ENCODE peak calls at places on chromosomes 16 and 17, in four cellular contexts. I, J, L and T are unnamed samples.
A peak's percentile ranks its signal among the peaks of the same experiment; 100 is the strongest.

GRCh38 chr17:65774787-65775186 is 213.3 kb upstream of the AXIN2 start:
- DNase-seq in I (no peak), L (no peak), J (no peak), T (no peak)

GRCh38 chr16:68311316-68311620 is 449 bp downstream of the PRMT7 start:
- DNase-seq in J (peak; percentile 73), I (no peak), L (no peak), T (no peak)

GRCh38 chr16:5768445-5768844 is 670.9 kb upstream of the EEF2KMT start:
- DNase-seq in L (no peak), J (no peak), I (no peak), T (no peak)

GRCh38 chr17:82281502-82282238 is 8.2 kb upstream of the CSNK1D start:
- DNase-seq in J (no peak), I (no peak), L (no peak), T (no peak)

GRCh38 chr17:63954402-63955063 is 18.2 kb downstream of the SCN4A start:
- DNase-seq in I (peak; percentile 23), J (no peak), L (no peak), T (no peak)

GRCh38 chr17:39834017-39834416 is 30.1 kb downstream of the IKZF3 start:
- DNase-seq in L (no peak), I (no peak), J (no peak), T (no peak)

GRCh38 chr17:30291571-30292489 is at the start of gene BLMH:
- DNase-seq in L (peak; percentile 82), J (peak; percentile 82), I (peak; percentile 64), T (peak; percentile 73)

GRCh38 chr17:79732804-79733691 is 2.3 kb downstream of the ENPP7 start:
- DNase-seq in L (no peak), J (peak; percentile 38), I (no peak), T (no peak)

GRCh38 chr17:57900991-57901743 is 51.3 kb upstream of the MRPS23 start:
- DNase-seq in L (no peak), I (no peak), J (no peak), T (no peak)

GRCh38 chr17:7720125-7720524 is 2.6 kb downstream of the DNAH2 start:
- DNase-seq in J (no peak), I (no peak), L (no peak), T (no peak)
- H2BK12ac ChIP-seq in J (no peak overlapping the region), I (no peak overlapping the region), L (no peak overlapping the region), T (no peak overlapping the region)

GRCh38 chr16:52071101-52071500 is 475.8 kb downstream of the TOX3 start:
- DNase-seq in L (no peak), I (no peak), J (no peak), T (no peak)

GRCh38 chr16:52069866-52070265 is 477.1 kb downstream of the TOX3 start:
- DNase-seq in I (peak; percentile 18), L (peak; percentile 46), J (peak; percentile 25), T (peak; percentile 40)

GRCh38 chr16:52070341-52071057 is 476.4 kb downstream of the TOX3 start:
- DNase-seq in I (no peak), J (no peak), L (no peak), T (no peak)

GRCh38 chr16:52066951-52067350 is 480.0 kb downstream of the TOX3 start:
- DNase-seq in J (no peak), I (no peak), L (no peak), T (no peak)

DNA sequence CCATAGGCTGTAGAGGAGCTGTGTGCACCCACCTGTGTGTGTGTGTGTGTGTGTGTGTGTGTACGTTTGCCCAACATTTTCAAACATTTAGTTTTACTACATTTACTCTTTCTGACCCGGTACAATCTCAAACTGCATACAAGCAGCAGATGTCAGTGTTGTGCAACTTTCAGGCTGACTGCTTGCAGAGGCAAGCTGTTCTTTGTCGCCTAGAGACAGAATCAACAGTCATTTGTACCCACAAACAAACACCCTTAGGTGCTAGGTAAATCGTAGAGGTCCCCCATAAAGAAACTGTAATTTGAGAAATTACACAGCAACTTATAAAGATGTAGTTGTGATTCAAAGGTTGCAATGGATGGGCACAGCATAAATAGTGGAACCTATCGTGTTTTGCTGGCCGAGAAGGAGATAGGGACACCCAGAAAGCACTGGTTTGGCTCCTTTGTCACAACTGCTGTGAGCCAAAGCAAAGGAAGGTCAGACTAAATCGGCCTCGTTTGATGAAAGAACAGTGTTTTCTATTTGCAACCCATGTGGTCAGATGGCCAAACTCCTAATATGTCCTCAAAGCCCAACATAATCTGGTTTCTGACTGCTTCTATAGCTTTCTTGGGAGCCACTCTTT is 478.4 kb downstream of the TOX3 start:
- DNase-seq in L (peak; percentile 53), J (peak; percentile 9), I (no peak), T (peak; percentile 45)
- H2BK12ac ChIP-seq in L (no peak overlapping the region), J (no peak overlapping the region), I (no peak overlapping the region), T (no peak overlapping the region)

GRCh38 chr16:88692861-88693260 is 6.6 kb upstream of the SNAI3 start:
- DNase-seq in L (no peak), J (no peak), I (no peak), T (no peak)
- H2BK12ac ChIP-seq in L (no peak overlapping the region), J (no peak overlapping the region), I (no peak overlapping the region), T (no peak overlapping the region)

GRCh38 chr16:89782489-89782888 is 34.0 kb downstream of the FANCA start:
- DNase-seq in L (no peak), I (no peak), J (no peak), T (no peak)
- H2BK12ac ChIP-seq in L (no peak overlapping the region), I (no peak overlapping the region), J (no peak overlapping the region), T (no peak overlapping the region)

GRCh38 chr17:41653421-41654133 is 29.2 kb upstream of the KRT17 start:
- DNase-seq in J (no peak), L (no peak), I (no peak), T (no peak)

GRCh38 chr17:41656249-41657023 is 32.1 kb upstream of the KRT17 start:
- DNase-seq in L (no peak), J (no peak), I (no peak), T (no peak)

GRCh38 chr17:41655611-41656111 is 31.3 kb upstream of the KRT17 start:
- DNase-seq in I (peak; percentile 83), L (peak; percentile 71), J (no peak), T (no peak)

GRCh38 chr17:41654134-41654907 is 29.9 kb upstream of the KRT17 start:
- DNase-seq in J (no peak), L (no peak), I (peak; percentile 67), T (no peak)

DNA sequence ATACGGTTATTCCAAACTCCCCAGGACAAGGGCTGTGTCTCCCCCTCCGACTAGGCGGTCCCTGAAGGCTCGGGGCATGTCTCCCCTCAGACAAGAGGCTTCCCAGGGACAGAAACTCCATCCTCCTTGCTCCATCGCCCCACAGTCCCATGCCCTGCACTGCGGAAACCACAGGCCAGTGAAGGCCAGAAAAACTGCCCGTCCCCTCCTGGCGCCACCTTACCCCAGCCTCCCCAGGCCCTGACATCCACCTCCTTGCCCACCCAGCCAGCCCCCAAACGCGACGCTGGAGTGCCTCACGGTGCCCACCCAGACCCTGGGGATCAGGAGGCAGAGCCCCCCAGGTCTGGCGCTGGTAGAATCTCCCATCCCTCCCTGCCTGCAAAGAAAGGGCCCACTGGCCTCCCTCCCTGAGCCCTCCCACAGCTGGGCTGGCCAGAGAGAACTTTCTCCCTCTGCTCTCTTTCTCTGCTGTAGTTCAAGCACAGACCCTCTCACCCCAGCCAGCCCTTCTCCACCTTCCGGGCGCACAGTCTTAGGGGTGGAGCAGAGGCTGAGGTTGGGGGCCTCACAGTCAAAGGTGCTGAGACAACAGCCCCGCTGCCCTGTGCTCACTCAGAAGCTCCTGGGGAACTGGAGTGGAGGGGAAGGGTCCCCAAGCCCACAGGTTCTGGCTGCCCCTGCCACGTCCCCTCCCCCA is 30.7 kb upstream of the KRT17 start:
- DNase-seq in I (no peak), J (no peak), L (no peak), T (no peak)
- H2BK12ac ChIP-seq in I (peak overlapping the region; percentile 12), J (no peak overlapping the region), L (peak overlapping the region; percentile 44), T (peak overlapping the region; percentile 94)

DNA sequence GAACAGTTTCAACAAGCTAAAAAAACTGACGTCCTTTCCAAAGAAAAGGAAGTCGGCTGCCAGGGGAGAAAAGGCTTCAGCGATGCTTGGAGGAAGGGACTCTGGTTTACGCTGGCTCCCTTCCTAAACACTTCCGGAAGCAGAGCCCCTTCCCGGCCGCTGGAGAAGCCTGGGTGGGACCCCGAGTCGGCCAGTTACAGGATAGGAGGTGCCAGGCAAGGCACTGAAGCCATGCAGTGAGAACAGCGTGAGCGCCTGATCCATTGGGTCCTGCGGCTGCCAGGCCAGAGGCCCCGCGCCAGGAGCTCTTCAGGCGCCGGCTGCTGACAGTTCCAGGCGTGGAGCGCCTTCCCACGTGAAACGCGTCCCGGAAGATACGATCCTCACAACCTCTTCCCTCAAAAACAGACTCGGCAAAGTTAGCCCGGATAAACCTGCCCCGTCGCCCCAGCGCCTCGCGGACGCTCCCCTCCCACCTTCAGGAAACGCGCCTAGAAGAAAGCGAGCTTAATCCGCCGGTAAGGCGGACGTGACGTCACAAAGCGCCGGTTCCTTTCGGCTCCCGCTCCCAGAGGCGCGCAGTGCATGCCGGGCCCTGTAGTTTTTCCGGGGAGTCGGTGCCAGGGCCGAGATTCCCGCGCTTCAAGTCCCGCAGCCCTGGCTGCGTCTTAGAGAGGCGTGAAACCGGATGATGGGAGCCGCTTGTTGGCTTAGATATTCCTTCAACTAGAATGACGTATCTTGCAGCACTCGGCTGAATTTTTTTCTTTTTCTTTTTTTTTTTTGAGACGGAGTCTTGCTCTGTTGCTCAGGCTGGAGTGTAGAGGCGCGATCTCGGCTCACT is at the start of gene ADAT1:
- DNase-seq in J (peak; percentile 99), I (peak; percentile 100), L (peak; percentile 96), T (peak; percentile 99)
- H2BK12ac ChIP-seq in J (peak within 1 kb of the TSS; percentile 32), I (no peak within 1 kb of the TSS), L (peak within 1 kb of the TSS; percentile 60), T (no peak within 1 kb of the TSS)

GRCh38 chr16:66375451-66375850 is 9.0 kb downstream of the CDH5 start:
- DNase-seq in J (no peak), L (no peak), I (peak; percentile 18), T (no peak)
- H2BK12ac ChIP-seq in J (no peak overlapping the region), L (no peak overlapping the region), I (no peak overlapping the region), T (no peak overlapping the region)

DNA sequence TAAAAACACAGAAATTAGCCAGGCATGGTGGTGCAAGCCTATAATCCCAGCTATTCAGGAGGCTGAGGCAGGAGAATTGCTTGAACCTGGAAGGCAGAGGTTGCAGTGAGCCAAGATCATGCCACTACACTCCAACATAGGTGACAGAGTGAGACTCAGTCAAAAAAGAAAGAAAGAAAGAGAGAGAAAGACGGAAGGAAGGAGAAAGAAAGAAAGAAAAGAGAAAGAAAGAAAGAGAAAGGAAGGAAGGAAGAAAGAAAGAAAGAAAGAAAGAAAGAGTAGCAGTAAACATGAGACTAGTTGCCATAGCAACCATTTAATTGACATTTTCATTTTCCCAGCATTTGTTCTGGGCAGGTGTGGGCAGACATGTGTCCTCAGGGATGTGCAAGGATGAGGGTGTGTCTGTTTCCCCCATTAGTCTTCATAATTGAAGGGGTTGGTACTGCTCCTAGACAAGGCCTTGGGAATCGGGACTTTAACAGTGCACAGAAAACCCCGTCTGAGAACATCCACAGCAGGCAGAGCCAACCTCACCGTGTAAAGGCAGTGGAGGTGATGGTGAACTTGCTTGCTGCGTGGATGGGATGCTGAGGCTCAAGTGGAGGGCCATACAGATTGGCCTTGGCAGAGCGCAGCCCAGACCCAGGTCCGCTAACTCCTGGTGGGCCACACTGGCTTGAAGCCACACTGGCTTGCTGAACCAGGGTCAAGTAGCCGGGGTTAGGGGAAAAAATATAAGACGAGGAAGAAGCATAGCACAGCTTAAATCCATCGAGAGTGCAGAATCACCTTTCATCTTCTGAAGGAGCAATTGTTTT is 35.2 kb upstream of the KIFC3 start:
- DNase-seq in L (no peak), I (no peak), J (no peak), T (no peak)
- H2BK12ac ChIP-seq in L (peak overlapping the region; percentile 72), I (no peak overlapping the region), J (no peak overlapping the region), T (no peak overlapping the region)

GRCh38 chr17:16438173-16438556 is 22.8 kb downstream of the TRPV2 start:
- DNase-seq in I (no peak), J (no peak), L (no peak), T (no peak)
- H2BK12ac ChIP-seq in I (peak overlapping the region; percentile 68), J (peak overlapping the region; percentile 84), L (peak overlapping the region; percentile 93), T (no peak overlapping the region)

GRCh38 chr16:4624015-4624826 is at the start of gene MGRN1:
- DNase-seq in L (peak; percentile 94), I (peak; percentile 96), J (peak; percentile 99), T (peak; percentile 95)
- H2BK12ac ChIP-seq in L (peak within 1 kb of the TSS; percentile 95), I (peak within 1 kb of the TSS; percentile 65), J (peak within 1 kb of the TSS; percentile 99), T (no peak within 1 kb of the TSS)